ENCODE peak calls at places on chromosomes 11 and 22, in five cellular contexts. U, V, H, L and X are unnamed samples.

GRCh38 chr11:1543606-1544263 is 28.3 kb downstream of the DUSP8 start:
- DNase-seq in H (no peak), L (no peak), U (peak; percentile 58), V (no peak), X (no peak)

GRCh38 chr11:125443767-125444311 is 52.2 kb downstream of the FEZ1 start:
- DNase-seq in H (no peak), U (no peak), L (no peak), V (no peak), X (no peak)

GRCh38 chr11:82045748-82046457 is 687.8 kb downstream of the FAM181B start:
- DNase-seq in H (no peak), L (no peak), U (no peak), V (no peak), X (no peak)

GRCh38 chr22:45867118-45867905 is 109.7 kb downstream of the WNT7B start:
- DNase-seq in H (no peak), V (peak; percentile 84), L (no peak), U (peak; percentile 73), X (no peak)

GRCh38 chr11:128476729-128477128 is 110.6 kb downstream of the ETS1 start:
- DNase-seq in U (no peak), H (no peak), L (peak; percentile 70), V (no peak), X (no peak)

GRCh38 chr22:46043816-46044717 is 67.1 kb upstream of the WNT7B start:
- DNase-seq in V (peak; percentile 38), U (no peak), L (no peak), H (peak; percentile 64), X (no peak)

GRCh38 chr11:106280041-106280440 is 202.6 kb downstream of the AASDHPPT start:
- DNase-seq in U (no peak), H (no peak), L (no peak), V (no peak), X (no peak)

GRCh38 chr11:3181722-3182461 is 16.8 kb upstream of the OSBPL5 start:
- DNase-seq in U (no peak), V (no peak), L (no peak), H (no peak), X (no peak)

GRCh38 chr11:130865091-130865771 is 51.0 kb downstream of the SNX19 start:
- DNase-seq in H (no peak), V (peak; percentile 38), L (no peak), U (no peak), X (no peak)